ENCODE peak calls at places on chromosomes 13 and 19, in seven cellular contexts. One of them, this sample, is unnamed.

GRCh38 chr19:53598361-53598760 is 33.4 kb upstream of the DPRX start:
- DNase-seq in uterus: no peak
- DNase-seq in A549: no peak
- DNase-seq in breast epithelium: peak; percentile 47
- DNase-seq in adrenal gland: no peak
- DNase-seq in tibial nerve: no peak
- DNase-seq in right lobe of liver: no peak
- DNase-seq in this sample: no peak

GRCh38 chr19:40588110-40588854 is 11.6 kb downstream of the SHKBP1 start:
- DNase-seq in uterus: no peak
- DNase-seq in A549: peak; percentile 85
- DNase-seq in breast epithelium: no peak
- DNase-seq in adrenal gland: no peak
- DNase-seq in tibial nerve: no peak
- DNase-seq in right lobe of liver: no peak
- DNase-seq in this sample: no peak

GRCh38 chr13:97392020-97392419 is 41.9 kb upstream of the RAP2A start:
- DNase-seq in uterus: no peak
- DNase-seq in A549: no peak
- DNase-seq in breast epithelium: no peak
- DNase-seq in adrenal gland: no peak
- DNase-seq in tibial nerve: no peak
- DNase-seq in right lobe of liver: no peak
- DNase-seq in this sample: no peak

GRCh38 chr13:43431279-43431678 is 355.5 kb downstream of the ENOX1 start:
- DNase-seq in uterus: no peak
- DNase-seq in A549: no peak
- DNase-seq in breast epithelium: no peak
- DNase-seq in adrenal gland: no peak
- DNase-seq in tibial nerve: no peak
- DNase-seq in right lobe of liver: no peak
- DNase-seq in this sample: no peak

GRCh38 chr19:1986357-1987162 is 29.0 kb downstream of the BTBD2 start:
- DNase-seq in uterus: no peak
- DNase-seq in A549: no peak
- DNase-seq in breast epithelium: no peak
- DNase-seq in adrenal gland: no peak
- DNase-seq in tibial nerve: no peak
- DNase-seq in right lobe of liver: peak; percentile 55
- DNase-seq in this sample: no peak

GRCh38 chr13:73129023-73129422 is 70.2 kb downstream of the KLF5 start:
- DNase-seq in uterus: no peak
- DNase-seq in A549: no peak
- DNase-seq in breast epithelium: no peak
- DNase-seq in adrenal gland: no peak
- DNase-seq in tibial nerve: no peak
- DNase-seq in right lobe of liver: no peak
- DNase-seq in this sample: no peak

GRCh38 chr13:21011378-21011777 is 50.0 kb downstream of the LATS2 start:
- DNase-seq in uterus: no peak
- DNase-seq in A549: no peak
- DNase-seq in breast epithelium: no peak
- DNase-seq in adrenal gland: no peak
- DNase-seq in tibial nerve: no peak
- DNase-seq in right lobe of liver: no peak
- DNase-seq in this sample: no peak

GRCh38 chr19:19670070-19670551 is 1.5 kb downstream of the ZNF101 start:
- DNase-seq in uterus: no peak
- DNase-seq in A549: no peak
- DNase-seq in breast epithelium: no peak
- DNase-seq in adrenal gland: no peak
- DNase-seq in tibial nerve: no peak
- DNase-seq in right lobe of liver: no peak
- DNase-seq in this sample: peak; percentile 44

GRCh38 chr19:33132425-33132824 is 511 bp downstream of the WDR88 start:
- DNase-seq in uterus: no peak
- DNase-seq in A549: peak; percentile 42
- DNase-seq in breast epithelium: no peak
- DNase-seq in adrenal gland: no peak
- DNase-seq in tibial nerve: no peak
- DNase-seq in right lobe of liver: peak; percentile 41
- DNase-seq in this sample: no peak

GRCh38 chr19:39299404-39299803 is 3.2 kb downstream of the IFNL1 start:
- DNase-seq in uterus: no peak
- DNase-seq in A549: no peak
- DNase-seq in breast epithelium: no peak
- DNase-seq in adrenal gland: no peak
- DNase-seq in tibial nerve: no peak
- DNase-seq in right lobe of liver: no peak
- DNase-seq in this sample: peak; percentile 27

GRCh38 chr19:30074096-30074495 is 132.1 kb downstream of the URI1 start:
- DNase-seq in uterus: no peak
- DNase-seq in A549: no peak
- DNase-seq in breast epithelium: no peak
- DNase-seq in adrenal gland: no peak
- DNase-seq in tibial nerve: no peak
- DNase-seq in right lobe of liver: no peak
- DNase-seq in this sample: no peak

GRCh38 chr19:32231020-32231419 is 114.4 kb upstream of the ZNF507 start:
- DNase-seq in uterus: no peak
- DNase-seq in A549: no peak
- DNase-seq in breast epithelium: no peak
- DNase-seq in adrenal gland: no peak
- DNase-seq in tibial nerve: no peak
- DNase-seq in right lobe of liver: no peak
- DNase-seq in this sample: no peak

GRCh38 chr13:39408512-39408911 is 194.5 kb downstream of the LHFPL6 start:
- DNase-seq in uterus: no peak
- DNase-seq in A549: no peak
- DNase-seq in breast epithelium: no peak
- DNase-seq in adrenal gland: no peak
- DNase-seq in tibial nerve: no peak
- DNase-seq in right lobe of liver: no peak
- DNase-seq in this sample: no peak

GRCh38 chr13:113837554-113838355 is 26.1 kb downstream of the GAS6 start:
- DNase-seq in uterus: peak; percentile 98
- DNase-seq in A549: peak; percentile 86
- DNase-seq in breast epithelium: peak; percentile 96
- DNase-seq in adrenal gland: peak; percentile 97
- DNase-seq in tibial nerve: peak; percentile 91
- DNase-seq in right lobe of liver: peak; percentile 81
- DNase-seq in this sample: peak; percentile 82

GRCh38 chr19:53132231-53132991 is at the start of gene ZNF415:
- DNase-seq in uterus: peak; percentile 85
- DNase-seq in A549: no peak
- DNase-seq in breast epithelium: peak; percentile 75
- DNase-seq in adrenal gland: peak; percentile 91
- DNase-seq in tibial nerve: peak; percentile 42
- DNase-seq in right lobe of liver: peak; percentile 70
- DNase-seq in this sample: peak; percentile 70

GRCh38 chr19:1767464-1767933 is 14.2 kb downstream of the ONECUT3 start:
- DNase-seq in uterus: no peak
- DNase-seq in A549: no peak
- DNase-seq in breast epithelium: no peak
- DNase-seq in adrenal gland: peak; percentile 38
- DNase-seq in tibial nerve: no peak
- DNase-seq in right lobe of liver: no peak
- DNase-seq in this sample: peak; percentile 62

GRCh38 chr13:50617134-50617721 is 226.3 kb downstream of the DLEU7 start:
- DNase-seq in uterus: peak; percentile 41
- DNase-seq in A549: peak; percentile 21
- DNase-seq in breast epithelium: no peak
- DNase-seq in adrenal gland: no peak
- DNase-seq in tibial nerve: no peak
- DNase-seq in right lobe of liver: no peak
- DNase-seq in this sample: no peak

GRCh38 chr13:64992314-64992713 is 2237.8 kb downstream of the PCDH9 start:
- DNase-seq in uterus: no peak
- DNase-seq in A549: no peak
- DNase-seq in breast epithelium: no peak
- DNase-seq in adrenal gland: no peak
- DNase-seq in tibial nerve: no peak
- DNase-seq in right lobe of liver: no peak
- DNase-seq in this sample: no peak

GRCh38 chr19:6060600-6061391 is 49.5 kb downstream of the RFX2 start:
- DNase-seq in uterus: no peak
- DNase-seq in A549: no peak
- DNase-seq in breast epithelium: peak; percentile 56
- DNase-seq in adrenal gland: peak; percentile 49
- DNase-seq in tibial nerve: no peak
- DNase-seq in right lobe of liver: peak; percentile 52
- DNase-seq in this sample: no peak

GRCh38 chr19:38233740-38234251 is 9.8 kb upstream of the DPF1 start:
- DNase-seq in uterus: peak; percentile 57
- DNase-seq in A549: peak; percentile 90
- DNase-seq in breast epithelium: peak; percentile 36
- DNase-seq in adrenal gland: peak; percentile 86
- DNase-seq in tibial nerve: peak; percentile 61
- DNase-seq in right lobe of liver: peak; percentile 81
- DNase-seq in this sample: peak; percentile 72

GRCh38 chr13:20772401-20773131 is 1.2 kb downstream of the EEF1AKMT1 start:
- DNase-seq in uterus: no peak
- DNase-seq in A549: no peak
- DNase-seq in breast epithelium: no peak
- DNase-seq in adrenal gland: no peak
- DNase-seq in tibial nerve: no peak
- DNase-seq in right lobe of liver: no peak
- DNase-seq in this sample: no peak

GRCh38 chr13:67353031-67353430 is 122.9 kb upstream of the PCDH9 start:
- DNase-seq in uterus: no peak
- DNase-seq in A549: no peak
- DNase-seq in breast epithelium: no peak
- DNase-seq in adrenal gland: no peak
- DNase-seq in tibial nerve: no peak
- DNase-seq in right lobe of liver: no peak
- DNase-seq in this sample: no peak

GRCh38 chr13:43804461-43805070 is 17.8 kb upstream of the ENOX1 start:
- DNase-seq in uterus: no peak
- DNase-seq in A549: peak; percentile 51
- DNase-seq in breast epithelium: no peak
- DNase-seq in adrenal gland: peak; percentile 19
- DNase-seq in tibial nerve: no peak
- DNase-seq in right lobe of liver: no peak
- DNase-seq in this sample: no peak

GRCh38 chr13:110593430-110594130 is 21.8 kb upstream of the NAXD start:
- DNase-seq in uterus: no peak
- DNase-seq in A549: peak; percentile 54
- DNase-seq in breast epithelium: no peak
- DNase-seq in adrenal gland: peak; percentile 47
- DNase-seq in tibial nerve: no peak
- DNase-seq in right lobe of liver: no peak
- DNase-seq in this sample: peak; percentile 54

GRCh38 chr19:8334458-8335342 is 8.4 kb downstream of the KANK3 start:
- DNase-seq in uterus: no peak
- DNase-seq in A549: peak; percentile 84
- DNase-seq in breast epithelium: no peak
- DNase-seq in adrenal gland: peak; percentile 21
- DNase-seq in tibial nerve: no peak
- DNase-seq in right lobe of liver: peak; percentile 57
- DNase-seq in this sample: no peak

GRCh38 chr19:18167975-18168645 is 5.5 kb upstream of the IFI30 start:
- DNase-seq in uterus: no peak
- DNase-seq in A549: no peak
- DNase-seq in breast epithelium: no peak
- DNase-seq in adrenal gland: peak; percentile 63
- DNase-seq in tibial nerve: no peak
- DNase-seq in right lobe of liver: peak; percentile 61
- DNase-seq in this sample: peak; percentile 61

GRCh38 chr19:5228932-5229777 is 111.5 kb downstream of the PTPRS start:
- DNase-seq in uterus: no peak
- DNase-seq in A549: peak; percentile 56
- DNase-seq in breast epithelium: no peak
- DNase-seq in adrenal gland: peak; percentile 35
- DNase-seq in tibial nerve: no peak
- DNase-seq in right lobe of liver: no peak
- DNase-seq in this sample: no peak

GRCh38 chr19:5039642-5040543 is 71.0 kb downstream of the KDM4B start:
- DNase-seq in uterus: no peak
- DNase-seq in A549: no peak
- DNase-seq in breast epithelium: no peak
- DNase-seq in adrenal gland: no peak
- DNase-seq in tibial nerve: no peak
- DNase-seq in right lobe of liver: no peak
- DNase-seq in this sample: no peak

GRCh38 chr19:55212447-55212846 is 3.1 kb upstream of the PTPRH start:
- DNase-seq in uterus: no peak
- DNase-seq in A549: peak; percentile 81
- DNase-seq in breast epithelium: no peak
- DNase-seq in adrenal gland: no peak
- DNase-seq in tibial nerve: no peak
- DNase-seq in right lobe of liver: no peak
- DNase-seq in this sample: no peak
- TF ChIP-seq CTCF in uterus: no peak
- TF ChIP-seq CTCF in A549: peak; percentile 36
- TF ChIP-seq CTCF in breast epithelium: no peak
- TF ChIP-seq CTCF in adrenal gland: no peak
- TF ChIP-seq CTCF in tibial nerve: no peak
- TF ChIP-seq CTCF in right lobe of liver: peak; percentile 42
- TF ChIP-seq CTCF in this sample: peak; percentile 32

GRCh38 chr13:92143766-92144165 is 745.3 kb downstream of the GPC5 start:
- DNase-seq in uterus: no peak
- DNase-seq in A549: no peak
- DNase-seq in breast epithelium: no peak
- DNase-seq in adrenal gland: no peak
- DNase-seq in tibial nerve: no peak
- DNase-seq in right lobe of liver: no peak
- DNase-seq in this sample: no peak
- TF ChIP-seq POLR2A in uterus: no peak
- TF ChIP-seq POLR2A in A549: no peak
- TF ChIP-seq POLR2A in breast epithelium: no peak
- TF ChIP-seq POLR2A in adrenal gland: no peak
- TF ChIP-seq POLR2A in tibial nerve: no peak
- TF ChIP-seq POLR2A in right lobe of liver: no peak
- TF ChIP-seq POLR2A in this sample: no peak

DNA sequence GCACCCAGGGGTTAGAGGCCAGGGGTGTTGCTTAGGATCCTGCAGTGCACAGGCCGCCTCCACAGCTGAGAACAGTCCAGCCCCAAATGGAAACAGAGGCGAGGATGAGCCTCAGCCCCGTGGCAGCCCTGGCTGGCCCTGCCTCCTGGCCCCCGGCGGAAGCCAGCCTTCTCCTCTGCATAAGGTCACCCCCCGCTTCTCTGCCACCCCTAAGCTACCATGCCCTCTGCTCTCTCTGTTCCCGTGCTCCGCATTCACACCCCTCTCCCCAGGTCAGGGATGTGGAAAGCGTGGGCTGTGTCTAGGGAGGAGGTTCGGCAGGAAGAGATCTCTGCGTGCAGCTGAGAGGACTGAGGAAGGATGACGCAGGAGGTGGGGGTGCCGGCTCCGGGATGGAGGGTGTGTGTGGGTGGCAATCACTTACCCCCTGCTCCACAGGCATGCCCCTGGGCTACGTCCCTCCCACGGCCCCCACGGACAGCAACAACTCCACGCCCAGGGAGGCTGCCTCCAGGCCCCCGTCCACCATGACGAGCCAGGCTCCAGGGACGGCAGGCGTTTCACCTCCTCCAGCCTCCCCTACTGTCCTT is 6.0 kb downstream of the SSC5D start:
- DNase-seq in uterus: peak; percentile 86
- DNase-seq in A549: no peak
- DNase-seq in breast epithelium: no peak
- DNase-seq in adrenal gland: no peak
- DNase-seq in tibial nerve: no peak
- DNase-seq in right lobe of liver: no peak
- DNase-seq in this sample: no peak
- H3K4me3 ChIP-seq in uterus: peak overlapping the region; percentile 34
- H3K4me3 ChIP-seq in A549: no peak overlapping the region
- H3K4me3 ChIP-seq in breast epithelium: peak overlapping the region; percentile 62
- H3K4me3 ChIP-seq in adrenal gland: no peak overlapping the region
- H3K4me3 ChIP-seq in tibial nerve: peak overlapping the region; percentile 45
- H3K4me3 ChIP-seq in right lobe of liver: peak overlapping the region; percentile 16
- H3K4me3 ChIP-seq in this sample: no peak overlapping the region

GRCh38 chr13:91078093-91078679 is 269.3 kb upstream of the MIR17HG start:
- DNase-seq in uterus: no peak
- DNase-seq in A549: peak; percentile 1
- DNase-seq in breast epithelium: no peak
- DNase-seq in adrenal gland: no peak
- DNase-seq in tibial nerve: no peak
- DNase-seq in right lobe of liver: no peak
- DNase-seq in this sample: no peak
- TF ChIP-seq CTCF in uterus: no peak
- TF ChIP-seq CTCF in A549: peak; percentile 30
- TF ChIP-seq CTCF in breast epithelium: no peak
- TF ChIP-seq CTCF in adrenal gland: no peak
- TF ChIP-seq CTCF in tibial nerve: peak; percentile 22
- TF ChIP-seq CTCF in right lobe of liver: peak; percentile 34
- TF ChIP-seq CTCF in this sample: no peak

This sample was measured in Peyer's patch.